ENCODE peak calls at places on chromosomes 16 and 17, in six cellular contexts. S is neural progenitor cell, F is heart left ventricle, K is glutamatergic neuron, H is esophagus squamous epithelium, X is BJ. C is an unnamed sample.

GRCh38 chr17:15882058-15882720 is 62.7 kb upstream of the ADORA2B start:
- DNase-seq in S (peak; percentile 45), F (no peak), K (peak; percentile 31), H (no peak), X (no peak), C (no peak)

GRCh38 chr17:77246110-77247047 is 105.6 kb downstream of the SEC14L1 start:
- DNase-seq in S (no peak), F (no peak), K (no peak), H (no peak), X (no peak), C (no peak)

GRCh38 chr16:57185446-57185944 is 344 bp downstream of the PSME3IP1 start:
- DNase-seq in S (peak; percentile 67), F (peak; percentile 54), K (no peak), H (no peak), X (no peak), C (peak; percentile 92)

GRCh38 chr16:76371441-76371840 is 94.2 kb downstream of the CNTNAP4 start:
- DNase-seq in S (no peak), F (no peak), K (no peak), H (no peak), X (no peak), C (no peak)

GRCh38 chr16:88330971-88331890 is 51.5 kb upstream of the ZNF469 start:
- DNase-seq in S (no peak), F (no peak), K (no peak), H (no peak), X (no peak), C (no peak)

GRCh38 chr17:82831041-82831817 is 8.6 kb downstream of the ZNF750 start:
- DNase-seq in S (no peak), F (no peak), K (no peak), H (no peak), X (no peak), C (no peak)

GRCh38 chr16:89523680-89524344 is 15.6 kb downstream of the SPG7 start:
- DNase-seq in S (no peak), F (no peak), K (no peak), H (no peak), X (no peak), C (no peak)

GRCh38 chr16:86953631-86954465 is 363.3 kb downstream of the C16orf95 start:
- DNase-seq in S (peak; percentile 19), F (no peak), K (no peak), H (no peak), X (no peak), C (no peak)

GRCh38 chr16:89498839-89499238 is 8.5 kb upstream of the ANKRD11 start:
- DNase-seq in S (no peak), F (peak; percentile 53), K (no peak), H (no peak), X (no peak), C (no peak)

GRCh38 chr16:75116911-75117245 is 298 bp upstream of the LDHD start:
- DNase-seq in S (no peak), F (no peak), K (no peak), H (no peak), X (no peak), C (no peak)

GRCh38 chr16:1163567-1164055 is 10.7 kb downstream of the CACNA1H start:
- DNase-seq in S (no peak), F (no peak), K (no peak), H (no peak), X (no peak), C (no peak)

GRCh38 chr16:57997176-57997527 is 3.3 kb downstream of the ZNF319 start:
- DNase-seq in S (no peak), F (no peak), K (peak; percentile 10), H (no peak), X (no peak), C (peak; percentile 82)

GRCh38 chr16:85975421-85976100 is 76.6 kb downstream of the IRF8 start:
- DNase-seq in S (no peak), F (no peak), K (no peak), H (no peak), X (no peak), C (no peak)

GRCh38 chr17:47694818-47695663 is 1.1 kb downstream of the TBKBP1 start:
- DNase-seq in S (peak; percentile 45), F (peak; percentile 83), K (no peak), H (no peak), X (no peak), C (peak; percentile 92)

GRCh38 chr17:17422217-17422610 is 54.6 kb upstream of the MED9 start:
- DNase-seq in S (no peak), F (no peak), K (no peak), H (no peak), X (no peak), C (no peak)

GRCh38 chr16:27632267-27632666 is 82.3 kb downstream of the KATNIP start:
- DNase-seq in S (no peak), F (no peak), K (no peak), H (no peak), X (no peak), C (no peak)

GRCh38 chr17:56499799-56500388 is 93.6 kb upstream of the NOG start:
- DNase-seq in S (peak; percentile 36), F (no peak), K (no peak), H (no peak), X (no peak), C (no peak)

GRCh38 chr17:65062168-65062915 is 5.8 kb upstream of the GNA13 start:
- DNase-seq in S (peak; percentile 42), F (no peak), K (no peak), H (no peak), X (no peak), C (no peak)

GRCh38 chr16:86783626-86784266 is 205.4 kb downstream of the FOXL1 start:
- DNase-seq in S (no peak), F (no peak), K (no peak), H (no peak), X (no peak), C (no peak)

DNA sequence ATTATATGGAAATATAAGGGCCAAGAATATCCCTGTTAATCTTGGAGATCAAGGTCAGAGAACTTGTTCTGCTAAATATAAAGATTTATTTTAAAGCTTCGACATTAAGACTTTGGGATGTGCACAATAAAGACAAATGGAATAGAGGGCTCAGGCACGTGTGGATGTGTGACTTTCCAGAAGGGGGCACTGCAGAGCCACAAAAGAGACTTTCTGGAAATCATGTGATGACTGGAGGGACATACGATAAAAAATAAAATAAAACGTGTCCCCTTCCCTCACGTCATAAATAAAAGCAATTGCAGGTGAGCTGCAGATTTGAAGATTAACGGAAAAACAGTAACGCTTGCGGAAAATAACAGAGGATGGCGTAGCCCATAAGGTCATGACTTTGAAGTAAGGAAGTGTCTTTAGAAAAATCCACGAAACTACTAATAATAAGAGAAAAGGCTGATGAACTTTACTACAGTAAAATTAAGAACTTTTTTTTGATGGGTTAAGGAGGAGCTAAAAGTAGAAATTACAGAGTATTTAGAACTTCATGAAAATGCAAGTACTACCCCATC is 9.4 kb upstream of the ENGASE start:
- DNase-seq in S (peak; percentile 64), F (no peak), K (peak; percentile 52), H (no peak), X (no peak), C (peak; percentile 30)
- TF ChIP-seq CTCF in S (peak; percentile 79), F (peak; percentile 72), K (peak; percentile 73), H (peak; percentile 48), X (peak; percentile 51), C (peak; percentile 56)

GRCh38 chr16:23836078-23836403 is 258 bp downstream of the PRKCB start:
- DNase-seq in S (no peak), F (no peak), K (peak; percentile 33), H (no peak), X (no peak), C (no peak)

GRCh38 chr16:23837553-23838308 is 1.9 kb downstream of the PRKCB start:
- DNase-seq in S (peak; percentile 11), F (no peak), K (no peak), H (no peak), X (no peak), C (peak; percentile 77)

GRCh38 chr16:23835390-23836077 is at the start of gene PRKCB:
- DNase-seq in S (peak; percentile 98), F (peak; percentile 80), K (peak; percentile 89), H (peak; percentile 57), X (no peak), C (peak; percentile 98)

GRCh38 chr16:23838485-23839142 is 2.8 kb downstream of the PRKCB start:
- DNase-seq in S (no peak), F (no peak), K (no peak), H (no peak), X (no peak), C (no peak)

GRCh38 chr16:23836404-23837291 is 865 bp downstream of the PRKCB start:
- DNase-seq in S (peak; percentile 74), F (no peak), K (peak; percentile 37), H (no peak), X (no peak), C (peak; percentile 94)
- TF ChIP-seq CTCF in S (peak; percentile 60), F (no peak), K (no peak), H (no peak), X (no peak), C (no peak)

GRCh38 chr16:81179219-81179618 is 59.3 kb upstream of the BCO1 start:
- DNase-seq in S (no peak), F (no peak), K (no peak), H (no peak), X (no peak), C (no peak)
- TF ChIP-seq CTCF in S (no peak), F (no peak), K (no peak), H (no peak), X (no peak), C (no peak)

GRCh38 chr17:46193246-46193625 is at the start of gene KANSL1:
- DNase-seq in S (peak; percentile 99), F (peak; percentile 94), K (peak; percentile 93), H (peak; percentile 69), X (no peak), C (peak; percentile 99)
- TF ChIP-seq CTCF in S (no peak), F (peak; percentile 64), K (no peak), H (peak; percentile 63), X (peak; percentile 45), C (no peak)

DNA sequence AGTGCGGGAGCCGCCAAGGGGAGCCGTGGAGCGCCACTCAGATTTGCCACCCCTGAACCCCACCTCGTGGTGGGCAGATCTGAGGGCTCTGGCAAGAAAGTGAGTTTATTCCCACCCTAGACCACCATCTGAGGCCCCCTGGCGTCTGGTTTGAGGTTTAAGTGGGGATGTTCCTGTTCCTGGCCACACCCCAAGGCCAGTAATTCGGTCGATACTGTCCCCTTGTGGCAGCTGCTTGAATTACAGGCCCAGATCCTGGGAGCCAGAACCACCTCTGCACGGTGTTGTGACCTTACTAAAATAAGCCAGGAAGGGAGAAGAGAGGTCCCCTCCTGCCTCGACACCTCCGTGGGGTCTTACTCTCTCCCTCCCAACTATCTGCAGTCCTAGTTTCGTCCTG is 3.3 kb upstream of the LAT start:
- DNase-seq in S (peak; percentile 29), F (no peak), K (peak; percentile 50), H (no peak), X (no peak), C (no peak)
- TF ChIP-seq CTCF in S (peak; percentile 56), F (no peak), K (peak; percentile 81), H (no peak), X (peak; percentile 64), C (peak; percentile 24)